ENCODE peak calls at places on chromosomes 11 and 22, in nine cellular contexts. M, P, F, A, L, E, Y, C and Q are unnamed samples.

GRCh38 chr11:61602775-61603569 is 22.1 kb upstream of the SYT7 start:
- DNase-seq in M (peak; percentile 76), P (peak; percentile 71), F (peak; percentile 99), A (peak; percentile 81), L (peak; percentile 90), E (no peak), Y (no peak), C (peak; percentile 98), Q (peak; percentile 69)

GRCh38 chr22:43521716-43522115 is 109.9 kb downstream of the MPPED1 start:
- DNase-seq in M (no peak), P (no peak), F (no peak), A (no peak), L (no peak), E (no peak), Y (no peak), C (no peak), Q (peak; percentile 7)

GRCh38 chr11:113447621-113448310 is 27.4 kb downstream of the DRD2 start:
- DNase-seq in M (no peak), P (no peak), F (peak; percentile 23), A (no peak), L (no peak), E (no peak), Y (no peak), C (peak; percentile 4), Q (peak; percentile 42)

GRCh38 chr11:123174196-123175183 is 20.6 kb downstream of the CLMP start:
- DNase-seq in M (no peak), P (no peak), F (peak; percentile 99), A (no peak), L (peak; percentile 96), E (no peak), Y (no peak), C (peak; percentile 99), Q (peak; percentile 65)

GRCh38 chr11:46457659-46458058 is 66.1 kb upstream of the CHRM4 start:
- DNase-seq in M (no peak), P (no peak), F (peak; percentile 35), A (no peak), L (no peak), E (no peak), Y (no peak), C (peak; percentile 19), Q (no peak)

GRCh38 chr11:76139317-76139716 is 67.0 kb downstream of the WNT11 start:
- DNase-seq in M (no peak), P (no peak), F (no peak), A (no peak), L (no peak), E (no peak), Y (no peak), C (no peak), Q (no peak)

GRCh38 chr11:2833051-2833937 is 52.3 kb downstream of the CDKN1C start:
- DNase-seq in M (peak; percentile 63), P (no peak), F (no peak), A (peak; percentile 51), L (no peak), E (no peak), Y (no peak), C (no peak), Q (no peak)

GRCh38 chr11:120153221-120153620 is 15.3 kb upstream of the TRIM29 start:
- DNase-seq in M (no peak), P (no peak), F (no peak), A (no peak), L (no peak), E (no peak), Y (no peak), C (no peak), Q (no peak)

GRCh38 chr11:15406952-15407351 is 292.2 kb downstream of the INSC start:
- DNase-seq in M (no peak), P (no peak), F (no peak), A (no peak), L (no peak), E (no peak), Y (no peak), C (no peak), Q (no peak)

GRCh38 chr11:6357222-6357621 is 33.1 kb upstream of the SMPD1 start:
- DNase-seq in M (no peak), P (no peak), F (peak; percentile 96), A (no peak), L (peak; percentile 67), E (no peak), Y (no peak), C (peak; percentile 95), Q (peak; percentile 86)

GRCh38 chr11:2885676-2886081 is at the start of gene CDKN1C:
- DNase-seq in M (peak; percentile 98), P (peak; percentile 91), F (peak; percentile 44), A (peak; percentile 94), L (no peak), E (peak; percentile 79), Y (peak; percentile 91), C (peak; percentile 81), Q (no peak)

DNA sequence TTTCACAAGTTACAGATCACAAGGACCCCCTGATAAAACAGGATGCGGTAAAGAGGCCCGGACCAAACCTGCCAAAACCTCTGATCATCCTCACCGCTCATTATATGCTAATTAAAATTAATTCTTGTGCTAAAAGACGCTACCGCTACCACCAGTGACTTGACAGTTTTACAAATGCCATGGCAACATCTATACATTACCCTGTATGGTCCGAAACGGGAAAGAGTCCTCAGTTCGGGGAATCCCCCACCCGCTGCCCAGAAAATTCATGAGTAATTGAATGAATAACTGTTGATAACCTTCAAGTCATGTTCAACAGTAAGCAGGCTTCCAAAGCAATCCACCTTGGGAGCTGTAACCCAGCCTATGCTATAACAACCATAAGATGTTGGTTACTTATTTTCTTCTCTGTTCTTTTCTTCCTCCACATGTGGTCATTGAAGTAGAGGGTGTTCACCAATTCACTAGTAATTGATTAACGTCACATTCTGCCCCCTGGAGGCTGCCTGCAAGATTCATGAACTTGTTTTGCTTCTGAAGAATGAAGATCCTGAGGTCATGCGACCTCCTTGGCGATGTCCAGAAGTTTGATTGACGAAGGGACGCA is 20.6 kb downstream of the APOBEC3H start:
- DNase-seq in M (no peak), P (peak; percentile 67), F (peak; percentile 67), A (no peak), L (no peak), E (peak; percentile 54), Y (peak; percentile 74), C (peak; percentile 64), Q (no peak)
- H3K4me3 ChIP-seq in M (no peak overlapping the region), P (no peak overlapping the region), F (no peak overlapping the region), A (no peak overlapping the region), L (no peak overlapping the region), E (no peak overlapping the region), Y (no peak overlapping the region), C (no peak overlapping the region), Q (no peak overlapping the region)

GRCh38 chr11:117861151-117862018 is 15.1 kb downstream of the FXYD6 start:
- DNase-seq in M (no peak), P (no peak), F (peak; percentile 6), A (peak; percentile 77), L (no peak), E (no peak), Y (peak; percentile 84), C (no peak), Q (no peak)
- H3K4me3 ChIP-seq in M (no peak overlapping the region), P (no peak overlapping the region), F (no peak overlapping the region), A (peak overlapping the region; percentile 3), L (no peak overlapping the region), E (no peak overlapping the region), Y (no peak overlapping the region), C (no peak overlapping the region), Q (no peak overlapping the region)

GRCh38 chr11:57764972-57765371 is 3.4 kb downstream of the CTNND1 start:
- DNase-seq in M (no peak), P (no peak), F (no peak), A (no peak), L (no peak), E (no peak), Y (no peak), C (no peak), Q (no peak)
- H3K4me3 ChIP-seq in M (peak overlapping the region; percentile 63), P (no peak overlapping the region), F (no peak overlapping the region), A (peak overlapping the region; percentile 67), L (peak overlapping the region; percentile 89), E (no peak overlapping the region), Y (peak overlapping the region; percentile 100), C (peak overlapping the region; percentile 70), Q (peak overlapping the region; percentile 2)

GRCh38 chr22:40326905-40327735 is 19.2 kb upstream of the ADSL start:
- DNase-seq in M (no peak), P (no peak), F (peak; percentile 47), A (no peak), L (peak; percentile 24), E (no peak), Y (no peak), C (no peak), Q (peak; percentile 78)

GRCh38 chr22:40331706-40332105 is 14.6 kb upstream of the ADSL start:
- DNase-seq in M (no peak), P (no peak), F (no peak), A (no peak), L (no peak), E (no peak), Y (no peak), C (no peak), Q (no peak)

GRCh38 chr22:40329021-40329456 is 17.3 kb upstream of the ADSL start:
- DNase-seq in M (no peak), P (no peak), F (no peak), A (no peak), L (no peak), E (no peak), Y (no peak), C (no peak), Q (no peak)

GRCh38 chr22:40329466-40329865 is 16.8 kb upstream of the ADSL start:
- DNase-seq in M (no peak), P (no peak), F (no peak), A (no peak), L (no peak), E (no peak), Y (no peak), C (no peak), Q (no peak)

GRCh38 chr22:40328551-40328950 is 17.7 kb upstream of the ADSL start:
- DNase-seq in M (no peak), P (no peak), F (no peak), A (no peak), L (no peak), E (no peak), Y (no peak), C (no peak), Q (no peak)
- H3K4me3 ChIP-seq in M (no peak overlapping the region), P (no peak overlapping the region), F (no peak overlapping the region), A (no peak overlapping the region), L (no peak overlapping the region), E (no peak overlapping the region), Y (no peak overlapping the region), C (no peak overlapping the region), Q (no peak overlapping the region)

DNA sequence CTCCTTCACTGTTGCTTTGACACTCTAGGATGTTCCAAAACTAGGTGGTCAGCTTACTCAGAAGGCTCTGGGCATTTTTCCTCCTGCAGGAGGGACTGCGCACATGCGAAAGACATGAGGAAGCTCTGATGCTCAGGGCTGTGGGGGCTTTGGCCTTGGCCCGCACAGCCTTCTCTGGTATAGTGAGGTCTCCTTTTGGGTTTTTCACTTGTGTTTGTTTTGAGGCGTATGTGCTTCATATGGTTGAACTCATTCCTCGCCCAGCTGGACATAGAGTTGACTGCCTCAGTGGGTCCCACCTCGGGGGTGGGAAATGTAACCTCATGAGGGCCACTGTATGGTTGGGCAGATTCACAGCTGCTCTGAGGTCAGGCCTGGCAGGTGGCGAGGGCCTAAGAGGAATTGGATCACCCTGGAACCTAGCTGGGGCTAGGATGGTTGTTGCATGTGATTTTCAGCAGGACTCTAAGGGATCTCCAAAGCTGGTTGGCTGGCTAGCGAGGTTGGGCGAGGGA is 63.7 kb downstream of the PTPRJ start:
- DNase-seq in M (no peak), P (no peak), F (no peak), A (no peak), L (no peak), E (no peak), Y (no peak), C (no peak), Q (no peak)
- H3K4me3 ChIP-seq in M (no peak overlapping the region), P (no peak overlapping the region), F (no peak overlapping the region), A (no peak overlapping the region), L (no peak overlapping the region), E (no peak overlapping the region), Y (no peak overlapping the region), C (no peak overlapping the region), Q (no peak overlapping the region)

GRCh38 chr22:38080847-38081635 is 2.9 kb downstream of the SLC16A8 start:
- DNase-seq in M (peak; percentile 88), P (peak; percentile 53), F (peak; percentile 18), A (peak; percentile 73), L (no peak), E (no peak), Y (peak; percentile 78), C (peak; percentile 17), Q (no peak)
- H3K4me3 ChIP-seq in M (peak overlapping the region; percentile 47), P (no peak overlapping the region), F (no peak overlapping the region), A (peak overlapping the region; percentile 46), L (peak overlapping the region; percentile 41), E (peak overlapping the region; percentile 17), Y (peak overlapping the region; percentile 15), C (peak overlapping the region; percentile 41), Q (peak overlapping the region; percentile 25)